ENCODE peak calls at places on chromosomes 16 and 17, in seven cellular contexts. A is Peyer's patch; D is stimulated activated CD4-positive, alpha-beta T cell treated with anti-CD3 and anti-CD28 coated beads, Interleukin-15, amount 100 ng/mL, for 48 hours; N is smooth muscle cell of the brain vasculature; X is activated CD4-positive, alpha-beta T cell treated with anti-CD3 and anti-CD28 coated beads for 4 hours; G is testis; L is stomach. M is an unnamed sample.
A peak's percentile ranks its signal among the peaks of the same experiment; 100 is the strongest.

GRCh38 chr17:21098934-21099687 is 27.7 kb upstream of the DHRS7B start:
- DNase-seq in D (peak; percentile 65), A (peak; percentile 82), X (peak; percentile 51), L (peak; percentile 62), G (peak; percentile 86), N (peak; percentile 40), M (peak; percentile 55)

GRCh38 chr17:14312522-14312921 is 11.6 kb downstream of the HS3ST3B1 start:
- DNase-seq in G (no peak), D (no peak), A (no peak), L (no peak), X (no peak), N (no peak), M (no peak)

GRCh38 chr17:74354123-74354522 is 7.5 kb downstream of the BTBD17 start:
- DNase-seq in X (no peak), G (peak; percentile 74), N (no peak), D (peak; percentile 48), L (peak; percentile 34), A (peak; percentile 57), M (peak; percentile 22)

GRCh38 chr17:29948460-29949185 is 7.2 kb downstream of the EFCAB5 start:
- DNase-seq in A (no peak), L (no peak), G (no peak), D (no peak), X (no peak), N (no peak), M (no peak)

GRCh38 chr17:43740541-43740940 is 18.1 kb downstream of the SOST start:
- DNase-seq in G (no peak), N (no peak), D (no peak), X (no peak), L (no peak), A (no peak), M (no peak)

GRCh38 chr17:41338961-41339485 is 11.6 kb downstream of the KRT33A start:
- DNase-seq in G (no peak), L (no peak), D (no peak), A (no peak), N (no peak), X (peak; percentile 42), M (no peak)

GRCh38 chr17:6713130-6713917 is at the start of gene SLC13A5:
- DNase-seq in A (no peak), X (no peak), D (no peak), N (no peak), G (peak; percentile 62), L (no peak), M (no peak)

GRCh38 chr17:77036841-77037381 is 103.9 kb upstream of the SEC14L1 start:
- DNase-seq in A (peak; percentile 58), N (no peak), D (no peak), X (no peak), G (peak; percentile 22), L (peak; percentile 31), M (no peak)

GRCh38 chr16:30997000-30997886 is 12.2 kb downstream of the HSD3B7 start:
- DNase-seq in G (peak; percentile 86), D (peak; percentile 73), X (peak; percentile 78), N (no peak), L (peak; percentile 83), A (peak; percentile 94), M (peak; percentile 82)

GRCh38 chr17:32123782-32124181 is 18.5 kb upstream of the RHOT1 start:
- DNase-seq in X (no peak), L (no peak), N (no peak), G (no peak), A (no peak), D (no peak), M (no peak)

GRCh38 chr17:83076930-83077329 is 2.5 kb upstream of the METRNL start:
- DNase-seq in A (peak; percentile 69), D (no peak), L (no peak), G (no peak), X (no peak), N (no peak), M (no peak)

GRCh38 chr17:46976626-46977270 is 2.3 kb downstream of the RPRML start:
- DNase-seq in L (no peak), X (no peak), G (no peak), N (no peak), A (no peak), D (no peak), M (no peak)

GRCh38 chr16:68987734-68988457 is 117.6 kb upstream of the HAS3 start:
- DNase-seq in L (no peak), A (no peak), D (no peak), N (no peak), G (no peak), X (no peak), M (no peak)

GRCh38 chr17:50364715-50365114 is 8.3 kb downstream of the MRPL27 start:
- DNase-seq in A (no peak), L (no peak), G (no peak), D (no peak), X (no peak), N (no peak), M (no peak)

GRCh38 chr16:67105881-67106280 is 3.9 kb upstream of the PHAF1 start:
- DNase-seq in L (no peak), G (peak; percentile 62), N (no peak), X (no peak), A (no peak), D (no peak), M (no peak)

GRCh38 chr17:6178959-6179358 is 108.8 kb downstream of the WSCD1 start:
- DNase-seq in A (no peak), G (no peak), X (no peak), N (no peak), D (no peak), L (no peak), M (no peak)

GRCh38 chr17:80279895-80280294 is 19.2 kb downstream of the RNF213 start:
- DNase-seq in N (peak; percentile 63), D (no peak), X (no peak), A (no peak), L (no peak), G (peak; percentile 63), M (no peak)

GRCh38 chr17:18327556-18327955 is 12.5 kb downstream of the SMCR8 start:
- DNase-seq in X (no peak), G (no peak), N (no peak), L (no peak), D (no peak), A (no peak), M (no peak)

GRCh38 chr16:70561623-70562022 is 38.0 kb downstream of the SF3B3 start:
- DNase-seq in L (no peak), N (no peak), X (no peak), D (no peak), G (no peak), A (no peak), M (no peak)

GRCh38 chr17:56593741-56594527 is 435 bp downstream of the NOG start:
- DNase-seq in A (peak; percentile 51), X (peak; percentile 39), L (peak; percentile 56), D (peak; percentile 26), G (peak; percentile 63), N (no peak), M (no peak)

GRCh38 chr17:78479369-78479768 is 97.8 kb downstream of the DNAH17 start:
- DNase-seq in D (no peak), A (no peak), G (no peak), N (no peak), X (no peak), L (no peak), M (no peak)

GRCh38 chr16:14268073-14268472 is 197.0 kb downstream of the MRTFB start:
- DNase-seq in D (no peak), N (no peak), G (no peak), X (no peak), A (no peak), L (no peak), M (no peak)

GRCh38 chr17:63657776-63658175 is 35.6 kb downstream of the MAP3K3 start:
- DNase-seq in N (no peak), L (no peak), D (no peak), A (no peak), X (no peak), G (no peak), M (no peak)

GRCh38 chr17:50381920-50382319 is 8.9 kb downstream of the EME1 start:
- DNase-seq in L (no peak), G (no peak), X (no peak), A (no peak), D (no peak), N (no peak), M (no peak)